ENCODE peak calls at places on chromosome 7, in six cellular contexts. V is pancreas, P is cardiac muscle cell, I is tibial nerve, T is hepatocyte, B is gastrocnemius medialis. N is an unnamed sample.

GRCh38 chr7:73599151-73599882 is 20.9 kb upstream of the TBL2 start:
- DNase-seq in T (no peak), P (no peak), V (no peak), I (no peak), B (no peak), N (no peak)

GRCh38 chr7:130134106-130134636 is 63.8 kb downstream of the KLHDC10 start:
- DNase-seq in P (no peak), B (no peak), T (no peak), V (no peak), I (no peak), N (no peak)

GRCh38 chr7:598899-599298 is 79.3 kb upstream of the PDGFA start:
- DNase-seq in I (no peak), T (no peak), V (no peak), P (no peak), B (no peak), N (no peak)

GRCh38 chr7:539731-540411 is 20.2 kb upstream of the PDGFA start:
- DNase-seq in P (no peak), I (no peak), V (no peak), T (peak; percentile 93), B (no peak), N (no peak)

GRCh38 chr7:151080091-151080521 is 503 bp downstream of the FASTK start:
- DNase-seq in I (no peak), T (peak; percentile 56), P (peak; percentile 46), V (no peak), B (no peak), N (no peak)

GRCh38 chr7:48116043-48116442 is 27.0 kb downstream of the UPP1 start:
- DNase-seq in V (no peak), B (no peak), I (no peak), T (no peak), P (no peak), N (no peak)

GRCh38 chr7:134755422-134756022 is 23.9 kb upstream of the CALD1 start:
- DNase-seq in T (peak; percentile 42), P (peak; percentile 57), B (no peak), I (no peak), V (no peak), N (no peak)

GRCh38 chr7:157384301-157384700 is 47.5 kb downstream of the DNAJB6 start:
- DNase-seq in I (no peak), T (no peak), P (no peak), V (no peak), B (no peak), N (no peak)

GRCh38 chr7:42605800-42606199 is 306.1 kb downstream of the C7orf25 start:
- DNase-seq in V (no peak), I (no peak), B (no peak), T (no peak), P (no peak), N (no peak)

GRCh38 chr7:79692015-79692414 is 238.5 kb upstream of the MAGI2 start:
- DNase-seq in I (no peak), T (no peak), P (no peak), V (no peak), B (no peak), N (peak; percentile 40)

GRCh38 chr7:100832281-100832633 is 4.9 kb upstream of the EPHB4 start:
- DNase-seq in I (no peak), B (no peak), V (no peak), T (no peak), P (no peak), N (no peak)

GRCh38 chr7:110569486-110569885 is 521.4 kb upstream of the LRRN3 start:
- DNase-seq in V (no peak), T (no peak), I (no peak), P (no peak), B (no peak), N (no peak)

GRCh38 chr7:90455163-90456030 is 14.0 kb upstream of the PTTG1IP2 start:
- DNase-seq in P (peak; percentile 59), V (no peak), T (peak; percentile 51), I (no peak), B (no peak), N (peak; percentile 7)

GRCh38 chr7:5491251-5492044 is 67.8 kb upstream of the TNRC18 start:
- DNase-seq in I (no peak), B (no peak), P (no peak), T (no peak), V (no peak), N (no peak)

GRCh38 chr7:33447980-33448379 is 318.6 kb downstream of the BBS9 start:
- DNase-seq in B (no peak), V (no peak), I (no peak), P (no peak), T (no peak), N (no peak)

GRCh38 chr7:24587853-24588252 is 14.6 kb downstream of the PALS2 start:
- DNase-seq in B (no peak), V (no peak), I (no peak), P (peak; percentile 33), T (no peak), N (no peak)

GRCh38 chr7:112023282-112023681 is 182.9 kb downstream of the DOCK4 start:
- DNase-seq in P (no peak), V (no peak), I (no peak), T (no peak), B (no peak), N (no peak)

GRCh38 chr7:48760528-48761265 is 163.7 kb upstream of the CDC14C start:
- DNase-seq in T (no peak), P (no peak), I (no peak), V (no peak), B (no peak), N (no peak)

DNA sequence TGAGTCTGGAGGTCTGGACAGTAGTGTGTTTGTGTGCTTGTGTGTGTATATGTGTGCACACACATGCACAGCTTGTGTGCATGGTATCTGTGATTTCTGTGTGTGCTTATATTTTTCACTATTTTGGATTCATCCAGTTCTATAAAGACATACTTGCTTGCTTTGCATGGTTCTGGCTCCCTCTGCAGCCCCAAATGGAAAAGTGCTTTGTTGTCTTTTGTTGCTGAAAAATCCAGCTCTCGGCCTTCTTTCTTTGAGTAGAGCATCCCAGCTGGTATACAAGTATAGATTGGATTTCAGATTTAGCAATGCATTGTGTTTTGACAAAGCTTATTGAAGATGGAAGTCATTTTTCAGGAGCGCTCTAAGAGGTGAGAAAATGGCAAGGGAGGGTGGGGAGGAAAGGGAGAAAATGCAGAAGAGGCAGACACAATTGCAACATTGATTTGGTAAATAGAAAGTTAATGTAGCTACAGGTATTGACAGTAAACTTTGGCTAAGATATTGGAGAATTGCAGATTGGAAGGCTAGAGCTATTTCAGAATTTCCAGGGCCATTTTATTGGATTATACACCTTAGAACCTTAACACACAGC is 333.9 kb downstream of the AUTS2 start:
- DNase-seq in P (peak; percentile 59), I (no peak), V (no peak), T (peak; percentile 61), B (no peak), N (no peak)
- TF ChIP-seq CTCF in P (peak; percentile 79), I (peak; percentile 38), V (peak; percentile 31), T (peak; percentile 78), B (no peak), N (peak; percentile 47)

DNA sequence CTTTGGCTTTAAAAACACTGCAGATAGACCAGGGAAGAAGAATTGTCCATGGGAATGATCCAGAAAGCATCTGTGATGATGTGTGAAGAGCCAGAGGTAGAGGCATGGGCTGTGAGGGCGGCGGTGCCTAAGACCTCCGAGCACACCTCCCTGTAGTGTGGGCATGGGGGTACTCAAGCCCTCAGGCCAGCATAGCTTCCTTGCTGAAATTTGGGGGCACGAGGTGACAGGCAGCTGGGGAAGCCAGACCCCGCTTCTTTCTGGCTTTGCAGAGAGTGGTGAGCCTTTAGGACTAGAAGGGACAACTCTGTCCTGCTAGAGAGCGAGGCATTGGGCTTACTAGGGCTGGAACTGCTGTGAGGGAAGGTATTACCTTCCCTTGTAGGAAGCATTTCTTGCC is 187.7 kb upstream of the SH2B2 start:
- DNase-seq in T (no peak), V (no peak), P (no peak), I (no peak), B (no peak), N (no peak)
- H3K36me3 ChIP-seq in T (no peaks in the 10 kb centered on the region), V (no peaks in the 10 kb centered on the region), P (no peaks in the 10 kb centered on the region), I (no peaks in the 10 kb centered on the region), B (no peaks in the 10 kb centered on the region), N (peaks cover 4% of the 10 kb centered on the region)

GRCh38 chr7:142720140-142720773 is 29.0 kb upstream of the PRSS1 start:
- DNase-seq in B (no peak), I (no peak), T (no peak), V (no peak), P (no peak), N (no peak)
- H3K27me3 ChIP-seq in B (no peaks in the 10 kb centered on the region), I (no peaks in the 10 kb centered on the region), T (no peaks in the 10 kb centered on the region), V (no peaks in the 10 kb centered on the region), P (no peaks in the 10 kb centered on the region), N (peaks cover 6% of the 10 kb centered on the region)

DNA sequence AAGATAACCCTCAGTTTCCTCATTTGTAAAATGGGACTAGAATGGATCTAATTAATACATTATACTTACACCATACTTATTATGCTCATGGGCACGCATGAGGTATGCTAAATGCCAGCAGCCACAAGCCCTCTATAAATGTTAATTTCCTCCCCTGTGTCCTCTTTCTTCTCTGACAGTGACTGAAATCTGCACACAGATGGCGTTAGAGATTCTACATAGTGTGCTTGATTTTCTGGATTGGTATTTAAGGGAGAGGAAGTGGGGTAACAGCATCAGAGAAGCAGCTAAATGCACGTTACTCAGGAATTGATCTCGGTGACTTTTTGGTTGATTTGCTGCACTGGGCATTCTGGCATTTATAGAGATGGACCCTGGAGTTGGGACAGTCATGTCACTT is 568.5 kb downstream of the CALN1 start:
- DNase-seq in P (no peak), V (no peak), I (no peak), T (no peak), B (no peak), N (no peak)
- TF ChIP-seq CTCF in P (no peak), V (no peak), I (no peak), T (no peak), B (no peak), N (no peak)

GRCh38 chr7:127710635-127711034 is 58.6 kb downstream of the SND1 start:
- DNase-seq in I (no peak), V (no peak), P (no peak), B (no peak), T (no peak), N (no peak)

GRCh38 chr7:127708201-127708600 is 56.2 kb downstream of the SND1 start:
- DNase-seq in I (no peak), V (no peak), T (no peak), B (no peak), P (no peak), N (no peak)

GRCh38 chr7:127711872-127712271 is 59.9 kb downstream of the SND1 start:
- DNase-seq in T (no peak), B (no peak), I (no peak), P (no peak), V (no peak), N (no peak)

GRCh38 chr7:127706766-127707165 is 54.8 kb downstream of the SND1 start:
- DNase-seq in V (no peak), B (no peak), T (no peak), P (no peak), I (no peak), N (no peak)

GRCh38 chr7:127708788-127709187 is 56.8 kb downstream of the SND1 start:
- DNase-seq in V (no peak), I (peak; percentile 58), P (peak; percentile 87), B (peak; percentile 53), T (peak; percentile 86), N (peak; percentile 86)
- H3K36me3 ChIP-seq in V (peaks cover 5% of the 10 kb centered on the region), I (no peaks in the 10 kb centered on the region), P (peaks cover 22% of the 10 kb centered on the region), B (no peaks in the 10 kb centered on the region), T (peaks cover 3% of the 10 kb centered on the region), N (peaks cover 1% of the 10 kb centered on the region)